ENCODE peak calls at places on chromosomes 16 and 17, in seven cellular contexts. N is AG08395; O is HuH-7.5; R is nucleus accumbens; X is stimulated activated CD8-positive, alpha-beta memory T cell treated with anti-CD3 and anti-CD28 coated beads, Interleukin-2, amount 100 ng/mL, for 1 hour; I is NCI-H1930; S is breast epithelium. G is an unnamed sample.
A peak's percentile ranks its signal among the peaks of the same experiment; 100 is the strongest.

GRCh38 chr16:28167730-28168129 is 44.0 kb downstream of the XPO6 start:
- DNase-seq in N (no peak), O (no peak), R (no peak), X (no peak), I (no peak), S (no peak), G (no peak)

GRCh38 chr16:84504420-84505248 is at the start of gene MEAK7:
- DNase-seq in N (peak; percentile 99), O (peak; percentile 97), R (peak; percentile 97), X (peak; percentile 96), I (peak; percentile 90), S (peak; percentile 99), G (peak; percentile 89)

GRCh38 chr17:53150101-53150698 is 672.5 kb upstream of the KIF2B start:
- DNase-seq in N (no peak), O (no peak), R (no peak), X (no peak), I (no peak), S (no peak), G (no peak)

GRCh38 chr17:11598274-11599221 is at the start of gene DNAH9:
- DNase-seq in N (peak; percentile 34), O (no peak), R (peak; percentile 75), X (no peak), I (peak; percentile 88), S (peak; percentile 96), G (peak; percentile 75)

GRCh38 chr17:38590988-38591758 is 14.6 kb downstream of the SRCIN1 start:
- DNase-seq in N (no peak), O (no peak), R (no peak), X (no peak), I (no peak), S (no peak), G (no peak)

GRCh38 chr17:42285346-42286050 is 2.8 kb upstream of the STAT5A start:
- DNase-seq in N (no peak), O (no peak), R (no peak), X (no peak), I (no peak), S (no peak), G (no peak)

GRCh38 chr17:57782642-57783337 is 37.7 kb upstream of the CCDC182 start:
- DNase-seq in N (no peak), O (no peak), R (no peak), X (no peak), I (no peak), S (no peak), G (no peak)

GRCh38 chr16:1613240-1613639 is 1.1 kb downstream of the CRAMP1 start:
- DNase-seq in N (no peak), O (peak; percentile 36), R (no peak), X (no peak), I (no peak), S (no peak), G (no peak)

GRCh38 chr17:52170963-52171572 is 12.6 kb upstream of the CA10 start:
- DNase-seq in N (no peak), O (no peak), R (no peak), X (no peak), I (peak; percentile 2), S (no peak), G (no peak)

GRCh38 chr16:22347100-22347820 is 27.2 kb downstream of the CDR2 start:
- DNase-seq in N (no peak), O (no peak), R (no peak), X (no peak), I (no peak), S (no peak), G (no peak)

GRCh38 chr17:43880420-43880991 is 26.8 kb downstream of the MPP2 start:
- DNase-seq in N (peak; percentile 31), O (peak; percentile 63), R (no peak), X (no peak), I (peak; percentile 19), S (no peak), G (no peak)

GRCh38 chr17:62650587-62650986 is 23.1 kb downstream of the MRC2 start:
- DNase-seq in N (no peak), O (no peak), R (no peak), X (no peak), I (no peak), S (no peak), G (no peak)

GRCh38 chr16:57513371-57514102 is 22.8 kb downstream of the CCDC102A start:
- DNase-seq in N (no peak), O (no peak), R (no peak), X (no peak), I (no peak), S (no peak), G (no peak)

GRCh38 chr16:56483394-56483793 is 32.0 kb downstream of the OGFOD1 start:
- DNase-seq in N (no peak), O (no peak), R (no peak), X (no peak), I (no peak), S (no peak), G (no peak)

GRCh38 chr16:49023095-49023494 is 258.5 kb downstream of the CBLN1 start:
- DNase-seq in N (peak; percentile 58), O (no peak), R (no peak), X (no peak), I (no peak), S (no peak), G (no peak)

GRCh38 chr17:69090365-69090764 is 29.6 kb upstream of the ABCA9 start:
- DNase-seq in N (no peak), O (no peak), R (no peak), X (no peak), I (no peak), S (no peak), G (no peak)

GRCh38 chr17:56305017-56305416 is 151.7 kb downstream of the ANKFN1 start:
- DNase-seq in N (no peak), O (no peak), R (no peak), X (no peak), I (no peak), S (no peak), G (no peak)

GRCh38 chr16:86293897-86294296 is 216.4 kb upstream of the FOXF1 start:
- DNase-seq in N (no peak), O (no peak), R (no peak), X (no peak), I (no peak), S (no peak), G (no peak)

GRCh38 chr16:19940195-19940594 is 55.5 kb upstream of the GPRC5B start:
- DNase-seq in N (no peak), O (no peak), R (no peak), X (no peak), I (no peak), S (no peak), G (no peak)

GRCh38 chr16:82874251-82874650 is 247.5 kb downstream of the CDH13 start:
- DNase-seq in N (no peak), O (no peak), R (no peak), X (no peak), I (no peak), S (no peak), G (no peak)

GRCh38 chr16:87679593-87680271 is 77.4 kb downstream of the JPH3 start:
- DNase-seq in N (no peak), O (no peak), R (no peak), X (no peak), I (no peak), S (no peak), G (no peak)

GRCh38 chr16:74862743-74863244 is 88.2 kb upstream of the FA2H start:
- DNase-seq in N (peak; percentile 61), O (peak; percentile 59), R (no peak), X (no peak), I (peak; percentile 23), S (no peak), G (no peak)

GRCh38 chr16:6827272-6827671 is 505.4 kb upstream of the RBFOX1 start:
- DNase-seq in N (no peak), O (no peak), R (no peak), X (no peak), I (no peak), S (no peak), G (no peak)

GRCh38 chr17:51818777-51819176 is 339.7 kb downstream of the CA10 start:
- DNase-seq in N (no peak), O (no peak), R (no peak), X (no peak), I (no peak), S (no peak), G (no peak)

GRCh38 chr17:47099451-47099986 is 89.6 kb downstream of the CDC27 start:
- DNase-seq in N (no peak), O (no peak), R (no peak), X (no peak), I (no peak), S (no peak), G (no peak)

GRCh38 chr16:29675811-29676643 is 3.0 kb upstream of the QPRT start:
- DNase-seq in N (peak; percentile 59), O (peak; percentile 50), R (no peak), X (no peak), I (no peak), S (no peak), G (no peak)

GRCh38 chr16:30183961-30184429 is 593 bp downstream of the CORO1A start:
- DNase-seq in N (no peak), O (no peak), R (no peak), X (peak; percentile 59), I (no peak), S (no peak), G (no peak)

GRCh38 chr16:57883953-57884654 is 81.8 kb upstream of the KIFC3 start:
- DNase-seq in N (no peak), O (no peak), R (no peak), X (no peak), I (no peak), S (no peak), G (no peak)

GRCh38 chr16:75095204-75095621 is 21.4 kb downstream of the LDHD start:
- DNase-seq in N (no peak), O (no peak), R (peak; percentile 19), X (no peak), I (no peak), S (no peak), G (no peak)

GRCh38 chr16:69112285-69113129 is 7.1 kb downstream of the HAS3 start:
- DNase-seq in N (peak; percentile 72), O (peak; percentile 97), R (no peak), X (no peak), I (peak; percentile 14), S (no peak), G (no peak)

GRCh38 chr17:40551874-40552768 is 13.2 kb downstream of the CCR7 start:
- DNase-seq in N (peak; percentile 93), O (peak; percentile 60), R (no peak), X (no peak), I (no peak), S (no peak), G (no peak)

GRCh38 chr17:40472733-40473452 is 28.5 kb downstream of the TNS4 start:
- DNase-seq in N (no peak), O (no peak), R (no peak), X (no peak), I (no peak), S (no peak), G (no peak)

GRCh38 chr16:83125999-83126568 is 499.3 kb downstream of the CDH13 start:
- DNase-seq in N (no peak), O (no peak), R (no peak), X (no peak), I (no peak), S (no peak), G (no peak)

G was measured in iPS DF 6.9.